ENCODE peak calls at places on chromosomes 11 and 22, in four cellular contexts. O, M, C and Z are unnamed samples.

GRCh38 chr11:614583-615452 is 932 bp downstream of the IRF7 start:
- DNase-seq in C (no peak), O (no peak), M (no peak), Z (no peak)

GRCh38 chr11:65078151-65078550 is 5.7 kb downstream of the CDCA5 start:
- DNase-seq in M (peak; percentile 87), C (no peak), O (peak; percentile 83), Z (no peak)

GRCh38 chr11:96013459-96014213 is 89.7 kb upstream of the MTMR2 start:
- DNase-seq in O (no peak), C (no peak), M (peak; percentile 64), Z (no peak)

GRCh38 chr11:114159320-114159719 is 99.8 kb downstream of the ZBTB16 start:
- DNase-seq in C (no peak), M (no peak), O (no peak), Z (peak; percentile 29)

GRCh38 chr11:50298182-50298988 is 265.7 kb downstream of the OR4C45 start:
- DNase-seq in O (no peak), C (no peak), M (no peak), Z (no peak)

GRCh38 chr11:8532475-8532874 is 61.6 kb downstream of the STK33 start:
- DNase-seq in C (no peak), M (no peak), O (no peak), Z (no peak)

GRCh38 chr11:12239396-12240298 is 129.3 kb downstream of the MICAL2 start:
- DNase-seq in C (no peak), O (no peak), M (no peak), Z (no peak)

GRCh38 chr22:45104313-45104712 is 59.4 kb upstream of the NUP50 start:
- DNase-seq in M (no peak), C (no peak), O (no peak), Z (no peak)

GRCh38 chr11:109892321-109892794 is 200.8 kb upstream of the ZC3H12C start:
- DNase-seq in C (no peak), O (peak; percentile 38), M (no peak), Z (no peak)

GRCh38 chr22:49765951-49766350 is 61.7 kb downstream of the BRD1 start:
- DNase-seq in M (peak; percentile 36), C (peak; percentile 19), O (no peak), Z (no peak)

GRCh38 chr11:80320765-80321164 is 879.9 kb upstream of the TENM4 start:
- DNase-seq in C (no peak), O (peak; percentile 48), M (peak; percentile 47), Z (no peak)

GRCh38 chr11:97361812-97362378 is 972.1 kb downstream of the JRKL start:
- DNase-seq in M (no peak), C (no peak), O (no peak), Z (no peak)

GRCh38 chr22:31556627-31557203 is 60.4 kb downstream of the SFI1 start:
- DNase-seq in C (no peak), M (no peak), O (peak; percentile 75), Z (no peak)

GRCh38 chr11:8224711-8225110 is 39.0 kb downstream of the LMO1 start:
- DNase-seq in M (no peak), C (no peak), O (no peak), Z (no peak)

GRCh38 chr11:13277719-13278619 is at the start of gene BMAL1:
- DNase-seq in O (no peak), M (peak; percentile 77), C (peak; percentile 59), Z (peak; percentile 93)

GRCh38 chr11:121112498-121113455 is 11.7 kb downstream of the TECTA start:
- DNase-seq in C (peak; percentile 63), M (peak; percentile 88), O (peak; percentile 57), Z (peak; percentile 51)

GRCh38 chr11:103897156-103897555 is 139.3 kb upstream of the DDI1 start:
- DNase-seq in O (peak; percentile 75), M (no peak), C (no peak), Z (no peak)

GRCh38 chr11:70243912-70244652 is 26.4 kb upstream of the PPFIA1 start:
- DNase-seq in O (no peak), C (no peak), M (no peak), Z (no peak)

GRCh38 chr11:130600139-130600538 is 151.7 kb downstream of the ADAMTS15 start:
- DNase-seq in M (no peak), O (no peak), C (no peak), Z (no peak)

GRCh38 chr11:38402063-38402462 is 1804.0 kb upstream of the RAG2 start:
- DNase-seq in M (no peak), C (no peak), O (no peak), Z (no peak)

DNA sequence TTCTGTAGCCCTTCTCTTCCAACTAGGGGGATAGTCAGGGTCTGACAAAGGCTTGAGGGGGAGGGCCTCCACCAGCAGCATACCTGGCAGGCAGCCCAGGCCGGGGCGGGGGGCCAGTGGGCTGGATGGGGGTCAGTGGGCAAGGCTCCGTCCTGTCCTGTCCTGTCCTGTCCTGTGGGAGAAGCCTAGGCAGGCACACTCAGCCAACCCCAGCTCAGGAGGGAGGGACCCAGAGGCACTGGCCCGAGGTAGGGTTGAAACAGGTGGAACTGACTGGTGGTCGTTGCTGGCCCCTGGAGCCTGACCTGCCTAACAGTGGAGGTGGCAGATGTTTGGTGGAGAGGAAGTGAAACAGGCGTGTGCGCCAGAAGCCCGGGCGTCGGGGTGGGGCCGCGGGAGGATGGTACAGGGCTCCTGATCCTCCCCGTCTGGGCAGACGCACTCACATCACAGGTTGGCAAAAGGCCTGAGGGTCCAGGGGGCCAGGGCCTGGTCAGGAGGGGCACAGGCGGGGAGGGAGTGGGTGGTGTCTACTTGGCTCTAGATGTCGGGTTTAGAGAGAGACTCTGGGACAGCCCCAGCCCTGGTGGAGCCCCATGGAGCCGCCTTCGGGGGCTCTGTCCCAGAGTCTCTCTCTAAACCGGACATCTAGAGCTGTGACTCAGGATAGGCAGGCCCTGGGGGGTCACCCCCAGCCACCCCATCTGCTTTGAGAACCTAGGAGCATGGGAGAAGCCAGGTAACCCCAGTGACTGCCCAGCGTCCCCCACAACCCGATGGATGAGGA is 32.5 kb upstream of the GRAMD4 start:
- DNase-seq in O (peak; percentile 94), M (peak; percentile 45), C (no peak), Z (no peak)
- H3K4me3 ChIP-seq in O (peak overlapping the region; percentile 53), M (no peak overlapping the region), C (no peak overlapping the region), Z (no peak overlapping the region)

GRCh38 chr11:128587415-128587814 is at the start of gene ETS1:
- DNase-seq in O (no peak), C (no peak), M (peak; percentile 77), Z (no peak)
- H3K4me3 ChIP-seq in O (no peak within 1 kb of the TSS), C (peak within 1 kb of the TSS; percentile 37), M (peak within 1 kb of the TSS; percentile 67), Z (no peak within 1 kb of the TSS)

GRCh38 chr11:68271781-68272608 is at the start of gene C11orf24:
- DNase-seq in C (peak; percentile 92), M (peak; percentile 97), O (peak; percentile 98), Z (peak; percentile 90)

GRCh38 chr11:68271023-68271780 is 571 bp downstream of the C11orf24 start:
- DNase-seq in M (peak; percentile 84), C (no peak), O (peak; percentile 92), Z (peak; percentile 55)

GRCh38 chr11:68267881-68268240 is 3.9 kb downstream of the C11orf24 start:
- DNase-seq in O (no peak), C (no peak), M (no peak), Z (no peak)

GRCh38 chr11:68269414-68270081 is 2.2 kb downstream of the C11orf24 start:
- DNase-seq in M (no peak), C (no peak), O (no peak), Z (no peak)

DNA sequence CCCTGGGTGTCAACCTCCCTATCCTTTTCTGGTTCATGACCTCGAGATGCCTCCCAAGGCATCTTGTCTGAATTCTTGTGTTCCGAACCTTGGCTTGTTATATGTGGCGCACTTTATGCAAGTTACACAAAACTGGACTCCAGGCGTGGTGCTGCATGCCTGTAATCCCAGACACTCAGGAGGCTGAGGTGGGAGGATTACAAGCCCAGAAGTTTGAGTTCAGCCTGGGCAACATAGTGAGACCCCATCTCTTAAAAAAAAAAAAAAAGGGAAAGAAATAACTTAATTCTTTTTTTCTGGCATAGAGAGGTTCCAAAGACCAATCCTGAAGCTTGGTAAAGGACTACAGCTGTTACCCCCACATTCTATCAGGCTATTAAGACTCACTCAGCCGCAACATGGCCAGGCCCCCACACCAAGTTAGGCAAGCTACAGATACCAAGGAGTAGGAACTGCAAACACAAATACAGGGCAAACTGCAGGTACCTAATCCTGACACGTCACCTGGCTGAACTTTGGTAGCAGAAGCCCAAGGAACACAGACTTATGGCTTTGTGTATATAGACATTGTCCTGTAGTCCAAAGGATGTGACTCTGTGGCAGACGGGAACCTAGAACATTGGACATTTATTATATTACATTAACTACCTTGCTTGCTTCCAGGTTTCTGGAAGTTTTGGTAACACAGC is 1.3 kb downstream of the C11orf24 start:
- DNase-seq in C (no peak), O (no peak), M (no peak), Z (peak; percentile 68)
- H3K4me3 ChIP-seq in C (peak overlapping the region; percentile 84), O (peak overlapping the region; percentile 95), M (peak overlapping the region; percentile 98), Z (no peak overlapping the region)

GRCh38 chr11:2271327-2272240 is 1.2 kb upstream of the ASCL2 start:
- DNase-seq in O (no peak), M (peak; percentile 57), C (peak; percentile 52), Z (peak; percentile 13)

GRCh38 chr11:2269601-2270321 is 627 bp downstream of the ASCL2 start:
- DNase-seq in O (no peak), C (peak; percentile 58), M (peak; percentile 89), Z (peak; percentile 25)

GRCh38 chr11:2272241-2272945 is 2.0 kb upstream of the ASCL2 start:
- DNase-seq in O (no peak), C (peak; percentile 30), M (peak; percentile 41), Z (peak; percentile 12)

GRCh38 chr11:2270322-2271076 is at the start of gene ASCL2:
- DNase-seq in C (peak; percentile 44), M (no peak), O (no peak), Z (peak; percentile 85)

DNA sequence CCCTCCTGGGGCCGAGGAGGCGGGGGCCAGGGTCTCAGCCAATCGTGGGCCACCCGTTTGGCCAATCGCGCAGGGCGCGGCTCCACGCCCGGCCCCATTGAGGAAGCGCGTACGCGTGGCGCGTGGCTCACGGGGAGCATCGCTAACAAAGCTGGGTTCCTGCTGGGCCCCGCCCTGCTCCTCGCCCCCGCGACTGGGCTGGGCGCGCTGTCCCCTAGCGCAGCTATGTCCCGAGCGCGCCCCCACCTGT is 614 bp upstream of the ASCL2 start:
- DNase-seq in M (no peak), O (no peak), C (peak; percentile 47), Z (peak; percentile 90)
- H3K4me3 ChIP-seq in M (no peak overlapping the region), O (no peak overlapping the region), C (peak overlapping the region; percentile 64), Z (no peak overlapping the region)

DNA sequence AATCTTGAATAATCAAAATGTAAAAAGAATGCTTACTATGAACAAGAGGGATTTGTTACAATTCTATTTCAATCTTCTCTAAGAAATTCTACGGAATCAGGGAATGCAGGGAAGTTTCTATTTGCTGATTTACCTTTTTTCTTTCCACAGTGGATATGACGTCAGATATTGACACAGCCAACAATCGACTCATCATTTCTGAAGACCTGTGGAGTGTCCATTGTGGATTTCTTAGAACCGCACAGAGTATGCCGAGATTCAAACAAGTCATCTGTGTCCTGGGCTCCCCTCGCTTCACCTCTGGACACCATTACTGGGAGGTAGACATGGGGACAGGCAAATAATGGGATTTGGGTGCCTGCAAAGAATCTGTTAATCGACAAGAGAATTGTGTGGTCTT is 4.1 kb upstream of the RFPL1 start:
- DNase-seq in C (no peak), M (no peak), O (no peak), Z (no peak)
- H3K4me3 ChIP-seq in C (no peak overlapping the region), M (no peak overlapping the region), O (no peak overlapping the region), Z (no peak overlapping the region)

GRCh38 chr11:118914178-118914918 is 11.4 kb downstream of the BCL9L start:
- DNase-seq in O (peak; percentile 65), C (no peak), M (peak; percentile 68), Z (no peak)
- H3K4me3 ChIP-seq in O (no peak overlapping the region), C (peak overlapping the region; percentile 23), M (no peak overlapping the region), Z (no peak overlapping the region)